ENCODE peak calls at places on chromosomes 2 and 18, in four cellular contexts. T, H, Q and U are unnamed samples.

GRCh38 chr18:68735498-68736343 is 20.8 kb upstream of the TMX3 start:
- DNase-seq in Q (no peak), H (no peak), T (no peak), U (peak)

GRCh38 chr18:58909521-58909920 is 44.8 kb downstream of the ZNF532 start:
- DNase-seq in H (no peak), T (no peak), Q (no peak), U (no peak)

GRCh38 chr2:67516899-67517530 is 119.9 kb downstream of the ETAA1 start:
- DNase-seq in Q (no peak), T (no peak), H (no peak), U (no peak)

GRCh38 chr2:86487062-86487461 is 45.9 kb downstream of the KDM3A start:
- DNase-seq in H (no peak), Q (no peak), T (no peak), U (no peak)

GRCh38 chr2:1509271-1509995 is 96.2 kb downstream of the TPO start:
- DNase-seq in T (no peak), Q (no peak), H (no peak), U (no peak)

GRCh38 chr2:235968616-235969324 is 199.4 kb downstream of the GBX2 start:
- DNase-seq in H (no peak), T (no peak), Q (no peak), U (no peak)

GRCh38 chr2:159939946-159940345 is 122.5 kb downstream of the PLA2R1 start:
- DNase-seq in T (peak), Q (no peak), H (no peak), U (no peak)

GRCh38 chr2:196274387-196274809 is 103.0 kb upstream of the STK17B start:
- DNase-seq in T (peak), H (no peak), Q (no peak), U (peak)

GRCh38 chr2:128316777-128317185 is 1.9 kb downstream of the HS6ST1 start:
- DNase-seq in H (no peak), Q (peak), T (no peak), U (no peak)

GRCh38 chr2:20507166-20507692 is 60.4 kb downstream of the RHOB start:
- DNase-seq in T (no peak), Q (no peak), H (no peak), U (no peak)

GRCh38 chr2:236715077-236715476 is 145.5 kb downstream of the ACKR3 start:
- DNase-seq in Q (no peak), T (peak), H (no peak), U (no peak)